ENCODE peak calls at places on chromosomes 12 and 14, in eight cellular contexts. Z is RWPE1; D is ovary; Q is stimulated activated CD4-positive, alpha-beta T cell treated with anti-CD3 and anti-CD28 coated beads, Interleukin-15, amount 100 ng/mL, for 48 hours; A is LoVo; N is non-pigmented ciliary epithelial cell; J is NCI-H2081 treated with DMSO at 0.1 percent for 48 hours; U is endodermal cell. S is an unnamed sample.

GRCh38 chr12:130498589-130499385 is 161.1 kb downstream of the PIWIL1 start:
- DNase-seq in Q (no peak), U (no peak), N (no peak), Z (no peak), A (no peak), D (no peak), J (no peak), S (no peak)

GRCh38 chr12:27969011-27969900 is 3.3 kb downstream of the PTHLH start:
- DNase-seq in Z (no peak), N (no peak), D (no peak), Q (no peak), U (peak), J (no peak), A (no peak), S (no peak)

GRCh38 chr12:95117178-95117599 is 43.8 kb upstream of the NR2C1 start:
- DNase-seq in J (peak), U (peak), A (peak), N (no peak), Z (no peak), Q (peak), D (peak), S (no peak)

GRCh38 chr14:21192875-21193535 is 37.1 kb upstream of the OR5AU1 start:
- DNase-seq in Q (no peak), A (no peak), J (no peak), N (no peak), D (no peak), U (peak), Z (no peak), S (no peak)

GRCh38 chr12:121239335-121239678 is 29.4 kb downstream of the P2RX4 start:
- DNase-seq in Q (no peak), J (no peak), D (no peak), A (no peak), N (no peak), Z (no peak), U (no peak), S (no peak)

GRCh38 chr12:262817-263216 is at the start of gene SLC6A13:
- DNase-seq in D (no peak), J (no peak), Q (no peak), Z (no peak), U (no peak), A (no peak), N (no peak), S (no peak)

GRCh38 chr14:96626121-96626768 is 124.1 kb downstream of the PAPOLA start:
- DNase-seq in D (no peak), Q (no peak), Z (no peak), J (no peak), U (peak), A (no peak), N (no peak), S (no peak)

GRCh38 chr14:100874051-100874410 is 29.5 kb downstream of the RTL1 start:
- DNase-seq in D (no peak), U (no peak), N (no peak), Q (no peak), J (no peak), Z (no peak), A (no peak), S (no peak)

GRCh38 chr14:88995437-88996198 is 171.2 kb downstream of the TTC8 start:
- DNase-seq in Z (peak), N (no peak), U (no peak), A (peak), J (no peak), Q (no peak), D (no peak), S (peak)

GRCh38 chr12:12628013-12628412 is 16.3 kb downstream of the CREBL2 start:
- DNase-seq in N (no peak), J (no peak), D (no peak), Q (no peak), U (no peak), Z (no peak), A (no peak), S (no peak)

GRCh38 chr14:23626946-23627345 is 9.2 kb upstream of the DHRS2 start:
- DNase-seq in Z (no peak), J (no peak), U (peak), D (no peak), A (no peak), Q (no peak), N (no peak), S (no peak)

GRCh38 chr12:122022393-122023338 is 982 bp downstream of the BCL7A start:
- DNase-seq in Z (peak), U (peak), Q (no peak), N (no peak), D (peak), A (peak), J (no peak), S (no peak)

GRCh38 chr12:32296541-32296940 is 102.8 kb upstream of the FGD4 start:
- DNase-seq in U (no peak), D (no peak), N (no peak), Q (no peak), Z (no peak), A (no peak), J (no peak), S (no peak)

GRCh38 chr12:24918596-24918995 is 30.3 kb downstream of the BCAT1 start:
- DNase-seq in Z (no peak), J (no peak), N (no peak), A (no peak), D (no peak), U (no peak), Q (no peak), S (no peak)